ENCODE peak calls at places on chromosomes 4 and X, in eight cellular contexts. E, U, V, M, H, X, Y and Z are unnamed samples.

GRCh38 chr4:22458112-22458511 is 57.8 kb downstream of the ADGRA3 start:
- DNase-seq in E (no peak), U (no peak), V (no peak), M (no peak), H (no peak), X (no peak), Y (no peak), Z (no peak)

GRCh38 chr4:3790006-3790561 is 23.9 kb downstream of the ADRA2C start:
- DNase-seq in E (no peak), U (no peak), V (no peak), M (no peak), H (no peak), X (no peak), Y (no peak), Z (no peak)

GRCh38 chrX:72130762-72131231 is 918 bp downstream of the RTL5 start:
- DNase-seq in E (no peak), U (no peak), V (peak; percentile 23), M (no peak), H (no peak), X (no peak), Y (no peak), Z (no peak)

GRCh38 chr4:140690093-140690492 is 66.1 kb downstream of the TBC1D9 start:
- DNase-seq in E (no peak), U (no peak), V (no peak), M (no peak), H (no peak), X (no peak), Y (no peak), Z (no peak)

GRCh38 chrX:773292-774025 is 142.9 kb downstream of the SHOX start:
- DNase-seq in E (no peak), U (no peak), V (no peak), M (no peak), H (no peak), X (no peak), Y (no peak), Z (no peak)

GRCh38 chr4:143262838-143263237 is 73.8 kb upstream of the GAB1 start:
- DNase-seq in E (no peak), U (no peak), V (no peak), M (no peak), H (no peak), X (no peak), Y (no peak), Z (no peak)

GRCh38 chr4:21641696-21642095 is 306.9 kb downstream of the KCNIP4 start:
- DNase-seq in E (no peak), U (no peak), V (no peak), M (no peak), H (no peak), X (no peak), Y (no peak), Z (no peak)

GRCh38 chrX:41718481-41719245 is 5.3 kb upstream of the GPR82 start:
- DNase-seq in E (no peak), U (no peak), V (peak; percentile 83), M (no peak), H (peak; percentile 6), X (no peak), Y (peak; percentile 30), Z (peak; percentile 28)

GRCh38 chrX:34893741-34894140 is 48.9 kb upstream of the FAM47B start:
- DNase-seq in E (no peak), U (peak; percentile 24), V (no peak), M (no peak), H (peak; percentile 24), X (no peak), Y (no peak), Z (no peak)
- TF ChIP-seq CTCF in E (no peak), U (no peak), V (peak; percentile 42), M (peak; percentile 31), H (peak; percentile 31), X (peak; percentile 46), Y (peak; percentile 27), Z (peak; percentile 32)

GRCh38 chr4:37795796-37796195 is 30.7 kb upstream of the PGM2 start:
- DNase-seq in E (no peak), U (no peak), V (no peak), M (no peak), H (no peak), X (no peak), Y (no peak), Z (no peak)
- H3K4me3 ChIP-seq in E (no peak overlapping the region), U (no peak overlapping the region), V (no peak overlapping the region), M (no peak overlapping the region), H (no peak overlapping the region), X (no peak overlapping the region), Y (no peak overlapping the region), Z (no peak overlapping the region)

DNA sequence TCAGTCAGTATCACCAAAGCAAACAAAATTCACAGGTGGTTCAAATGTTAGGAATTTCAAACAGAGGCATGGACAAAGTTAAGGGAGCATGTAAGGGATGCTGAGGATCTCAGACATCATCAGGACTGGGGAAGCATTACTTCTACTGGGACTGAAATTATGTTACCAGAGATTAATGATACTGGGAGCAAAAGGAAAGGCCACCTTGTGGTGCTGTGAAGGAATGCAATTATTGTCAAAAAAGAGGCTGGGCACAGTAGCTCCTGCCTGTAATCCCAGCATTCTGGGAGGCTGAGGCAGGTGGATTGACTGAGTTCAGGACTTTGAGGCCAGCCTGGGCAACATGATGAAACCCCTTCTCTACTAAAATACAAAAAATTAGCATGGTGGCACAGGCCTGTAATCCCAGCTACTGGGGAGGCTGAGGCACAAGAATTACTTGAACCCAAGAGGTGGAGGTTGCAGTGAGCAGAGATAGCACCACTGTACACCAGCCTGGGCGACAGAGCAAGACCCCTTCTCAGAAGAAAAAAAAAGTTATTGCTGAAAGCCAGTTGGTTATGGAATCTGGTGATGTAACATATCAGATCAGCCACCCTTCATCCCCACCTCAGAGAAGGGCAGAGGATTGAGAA is 954.3 kb downstream of the PCDH7 start:
- DNase-seq in E (no peak), U (peak; percentile 45), V (peak; percentile 30), M (no peak), H (peak; percentile 48), X (no peak), Y (no peak), Z (peak; percentile 49)
- TF ChIP-seq CTCF in E (no peak), U (peak; percentile 44), V (peak; percentile 61), M (peak; percentile 44), H (peak; percentile 68), X (peak; percentile 67), Y (peak; percentile 51), Z (peak; percentile 61)

DNA sequence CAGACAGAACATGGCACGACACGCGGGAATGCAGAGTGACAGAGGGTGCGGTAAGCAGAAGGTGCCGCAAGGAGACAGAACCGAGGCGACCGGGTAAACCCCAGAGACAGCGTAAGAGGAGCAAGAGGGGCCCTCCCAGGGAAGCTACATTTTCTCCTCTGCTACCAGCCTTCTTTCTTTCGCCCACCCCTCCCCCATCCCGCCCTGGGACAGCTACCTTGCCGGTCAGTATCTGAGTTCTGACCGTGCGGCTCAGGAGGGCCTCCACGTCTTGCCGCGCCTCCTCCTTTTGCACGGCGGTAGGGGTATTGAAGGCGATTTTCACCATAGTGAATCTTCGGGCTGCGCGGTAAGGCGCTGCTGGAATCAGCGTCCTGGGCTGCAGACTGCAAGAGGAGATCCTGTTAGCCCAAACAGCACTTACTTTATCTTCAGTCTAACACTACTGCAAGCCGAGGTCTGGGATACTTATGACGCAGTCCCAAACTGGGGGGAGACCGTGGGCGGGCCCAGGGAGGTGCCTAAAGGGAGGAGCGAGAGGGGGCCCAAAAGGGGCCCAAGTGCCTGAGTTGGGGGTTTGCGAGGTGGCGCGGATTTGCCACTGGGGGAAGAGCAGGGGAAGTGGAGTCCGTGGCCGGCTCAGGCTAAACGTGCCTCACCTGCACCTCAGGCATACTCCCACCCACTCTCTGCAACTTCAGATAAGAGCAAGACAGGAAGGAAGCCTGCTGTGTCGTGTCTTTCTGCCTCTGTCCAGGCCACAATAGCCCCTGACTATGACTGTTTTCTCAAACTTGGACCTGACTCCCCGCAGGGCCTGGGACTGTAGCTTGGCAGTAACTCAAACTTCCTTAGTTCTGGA is at the start of gene ITM2A:
- DNase-seq in E (peak; percentile 11), U (peak; percentile 3), V (peak; percentile 58), M (no peak), H (peak; percentile 7), X (no peak), Y (no peak), Z (peak; percentile 13)
- H3K4me3 ChIP-seq in E (peak within 1 kb of the TSS; percentile 52), U (peak within 1 kb of the TSS; percentile 19), V (peak within 1 kb of the TSS; percentile 44), M (peak within 1 kb of the TSS; percentile 64), H (peak within 1 kb of the TSS; percentile 37), X (no peak within 1 kb of the TSS), Y (peak within 1 kb of the TSS; percentile 20), Z (peak within 1 kb of the TSS; percentile 40)